ENCODE peak calls at places on chromosomes 11 and 22, in nine cellular contexts. C, M, Z, N, J, O, F, D and E are unnamed samples.
A peak's percentile ranks its signal among the peaks of the same experiment; 100 is the strongest.

GRCh38 chr11:117220568-117220967 is 11.3 kb downstream of the PCSK7 start:
- DNase-seq in C (no peak), M (peak; percentile 72), Z (no peak), N (no peak), J (no peak), O (no peak), F (peak; percentile 52), D (no peak), E (no peak)

GRCh38 chr11:108593910-108594434 is 404 bp upstream of the EXPH5 start:
- DNase-seq in C (no peak), M (no peak), Z (no peak), N (no peak), J (no peak), O (no peak), F (peak; percentile 2), D (no peak), E (no peak)

GRCh38 chr11:61484541-61484940 is 24.0 kb upstream of the LRRC10B start:
- DNase-seq in C (peak; percentile 57), M (no peak), Z (no peak), N (no peak), J (no peak), O (no peak), F (no peak), D (no peak), E (no peak)

GRCh38 chr11:7569044-7569443 is 55.2 kb downstream of the PPFIBP2 start:
- DNase-seq in C (no peak), M (no peak), Z (no peak), N (no peak), J (no peak), O (no peak), F (no peak), D (no peak), E (no peak)

GRCh38 chr22:50274311-50274710 is 4.1 kb upstream of the MAPK11 start:
- DNase-seq in C (no peak), M (no peak), Z (no peak), N (peak; percentile 80), J (peak; percentile 58), O (peak; percentile 78), F (no peak), D (no peak), E (no peak)

GRCh38 chr22:19142394-19142793 is 2.1 kb downstream of the ESS2 start:
- DNase-seq in C (no peak), M (no peak), Z (no peak), N (no peak), J (no peak), O (no peak), F (no peak), D (no peak), E (no peak)

GRCh38 chr11:90134420-90135003 is at the start of gene NAALAD2:
- DNase-seq in C (peak; percentile 46), M (no peak), Z (no peak), N (no peak), J (no peak), O (peak; percentile 70), F (peak; percentile 6), D (peak; percentile 37), E (no peak)

GRCh38 chr11:6418199-6418957 is 516 bp downstream of the APBB1 start:
- DNase-seq in C (no peak), M (no peak), Z (no peak), N (no peak), J (no peak), O (no peak), F (peak; percentile 24), D (peak; percentile 41), E (no peak)

GRCh38 chr11:73746701-73747100 is 14.2 kb downstream of the RAB6A start:
- DNase-seq in C (no peak), M (no peak), Z (no peak), N (no peak), J (no peak), O (no peak), F (no peak), D (no peak), E (no peak)

GRCh38 chr11:60849641-60850520 is 5.9 kb downstream of the PTGDR2 start:
- DNase-seq in C (no peak), M (no peak), Z (no peak), N (no peak), J (no peak), O (no peak), F (no peak), D (no peak), E (no peak)

GRCh38 chr11:1111545-1112212 is 37.0 kb downstream of the MUC2 start:
- DNase-seq in C (peak; percentile 26), M (no peak), Z (no peak), N (no peak), J (no peak), O (no peak), F (no peak), D (no peak), E (no peak)

GRCh38 chr11:78652866-78653265 is 78.2 kb upstream of the NARS2 start:
- DNase-seq in C (no peak), M (no peak), Z (no peak), N (no peak), J (no peak), O (no peak), F (no peak), D (no peak), E (no peak)
- TF ChIP-seq CTCF in C (no peak), M (no peak), Z (no peak), N (no peak), J (no peak), O (no peak), F (no peak), D (no peak), E (no peak)

GRCh38 chr11:79055866-79056632 is 384.8 kb downstream of the TENM4 start:
- DNase-seq in C (no peak), M (no peak), Z (peak; percentile 31), N (no peak), J (no peak), O (no peak), F (no peak), D (no peak), E (peak; percentile 54)

GRCh38 chr11:79050784-79051183 is 390.0 kb downstream of the TENM4 start:
- DNase-seq in C (no peak), M (no peak), Z (no peak), N (no peak), J (no peak), O (no peak), F (no peak), D (no peak), E (no peak)

GRCh38 chr11:79054636-79055035 is 386.2 kb downstream of the TENM4 start:
- DNase-seq in C (no peak), M (no peak), Z (no peak), N (no peak), J (no peak), O (no peak), F (no peak), D (no peak), E (no peak)

GRCh38 chr11:79049627-79050238 is 391.1 kb downstream of the TENM4 start:
- DNase-seq in C (no peak), M (no peak), Z (no peak), N (no peak), J (no peak), O (no peak), F (no peak), D (no peak), E (no peak)

GRCh38 chr11:79052539-79052938 is 388.3 kb downstream of the TENM4 start:
- DNase-seq in C (no peak), M (no peak), Z (no peak), N (no peak), J (no peak), O (no peak), F (no peak), D (no peak), E (no peak)
- TF ChIP-seq CTCF in C (no peak), M (no peak), Z (peak; percentile 38), N (no peak), J (no peak), O (peak; percentile 26), F (no peak), D (peak; percentile 35), E (no peak)

GRCh38 chr11:86749376-86749775 is 51.0 kb upstream of the PRSS23 start:
- DNase-seq in C (no peak), M (no peak), Z (no peak), N (no peak), J (no peak), O (peak; percentile 35), F (no peak), D (no peak), E (no peak)
- TF ChIP-seq CTCF in C (no peak), M (no peak), Z (no peak), N (no peak), J (no peak), O (peak; percentile 43), F (no peak), D (no peak), E (no peak)

GRCh38 chr22:18119409-18120110 is 9.0 kb downstream of the TUBA8 start:
- DNase-seq in C (no peak), M (no peak), Z (no peak), N (no peak), J (no peak), O (no peak), F (no peak), D (no peak), E (no peak)

GRCh38 chr22:18120941-18121340 is 10.3 kb downstream of the TUBA8 start:
- DNase-seq in C (no peak), M (no peak), Z (no peak), N (no peak), J (no peak), O (no peak), F (no peak), D (no peak), E (no peak)

GRCh38 chr22:18118345-18118915 is 7.8 kb downstream of the TUBA8 start:
- DNase-seq in C (no peak), M (no peak), Z (no peak), N (no peak), J (no peak), O (no peak), F (no peak), D (no peak), E (no peak)

GRCh38 chr22:18122254-18122554 is 11.6 kb downstream of the TUBA8 start:
- DNase-seq in C (no peak), M (no peak), Z (no peak), N (no peak), J (no peak), O (no peak), F (no peak), D (no peak), E (no peak)

GRCh38 chr22:18121436-18122253 is 11.0 kb downstream of the TUBA8 start:
- DNase-seq in C (no peak), M (no peak), Z (no peak), N (no peak), J (no peak), O (no peak), F (no peak), D (no peak), E (no peak)
- TF ChIP-seq CTCF in C (no peak), M (no peak), Z (no peak), N (no peak), J (no peak), O (no peak), F (no peak), D (no peak), E (no peak)